ENCODE peak calls at places on chromosomes 5 and 9, in four cellular contexts. One of them, this sample, is unnamed.

GRCh38 chr5:88889165-88890069 is 6.4 kb upstream of the MEF2C start:
- DNase-seq in K562: no peak
- DNase-seq in GM12878: no peak
- DNase-seq in HepG2: no peak
- DNase-seq in this sample: no peak

GRCh38 chr5:134527156-134527960 is 1.9 kb downstream of the JADE2 start:
- DNase-seq in K562: peak; percentile 90
- DNase-seq in GM12878: no peak
- DNase-seq in HepG2: peak; percentile 66
- DNase-seq in this sample: peak; percentile 94

GRCh38 chr5:178249191-178249989 is 16.8 kb upstream of the PHYKPL start:
- DNase-seq in K562: no peak
- DNase-seq in GM12878: no peak
- DNase-seq in HepG2: no peak
- DNase-seq in this sample: no peak

GRCh38 chr5:36502608-36503007 is 103.8 kb upstream of the SLC1A3 start:
- DNase-seq in K562: no peak
- DNase-seq in GM12878: no peak
- DNase-seq in HepG2: no peak
- DNase-seq in this sample: no peak

GRCh38 chr9:570187-570586 is 271.3 kb upstream of the DMRT1 start:
- DNase-seq in K562: no peak
- DNase-seq in GM12878: no peak
- DNase-seq in HepG2: no peak
- DNase-seq in this sample: no peak

GRCh38 chr9:130731355-130731754 is 37.8 kb downstream of the EXOSC2 start:
- DNase-seq in K562: no peak
- DNase-seq in GM12878: no peak
- DNase-seq in HepG2: no peak
- DNase-seq in this sample: no peak

GRCh38 chr9:114745108-114745848 is 60.6 kb downstream of the TNFSF15 start:
- DNase-seq in K562: no peak
- DNase-seq in GM12878: no peak
- DNase-seq in HepG2: no peak
- DNase-seq in this sample: no peak

GRCh38 chr9:134130503-134131375 is 5.1 kb upstream of the WDR5 start:
- DNase-seq in K562: no peak
- DNase-seq in GM12878: no peak
- DNase-seq in HepG2: peak; percentile 35
- DNase-seq in this sample: no peak

GRCh38 chr9:114500583-114501292 is 4.5 kb downstream of the WHRN start:
- DNase-seq in K562: no peak
- DNase-seq in GM12878: no peak
- DNase-seq in HepG2: no peak
- DNase-seq in this sample: no peak

GRCh38 chr5:147464211-147464610 is 45.7 kb downstream of the DPYSL3 start:
- DNase-seq in K562: no peak
- DNase-seq in GM12878: no peak
- DNase-seq in HepG2: peak; percentile 11
- DNase-seq in this sample: peak; percentile 49

GRCh38 chr9:112554516-112554915 is 67.9 kb downstream of the KIAA1958 start:
- DNase-seq in K562: no peak
- DNase-seq in GM12878: no peak
- DNase-seq in HepG2: no peak
- DNase-seq in this sample: no peak

GRCh38 chr5:157253547-157253946 is 12.4 kb upstream of the CYFIP2 start:
- DNase-seq in K562: peak; percentile 66
- DNase-seq in GM12878: no peak
- DNase-seq in HepG2: peak; percentile 35
- DNase-seq in this sample: peak; percentile 45

GRCh38 chr9:84174486-84174885 is 166.1 kb downstream of the SLC28A3 start:
- DNase-seq in K562: no peak
- DNase-seq in GM12878: no peak
- DNase-seq in HepG2: no peak
- DNase-seq in this sample: no peak

GRCh38 chr5:141868541-141868940 is 9.7 kb downstream of the PCDH1 start:
- DNase-seq in K562: no peak
- DNase-seq in GM12878: no peak
- DNase-seq in HepG2: no peak
- DNase-seq in this sample: no peak
- TF ChIP-seq CHD4 in K562: no peak
- TF ChIP-seq CHD4 in GM12878: no peak
- TF ChIP-seq CHD4 in HepG2: no peak
- TF ChIP-seq CHD4 in this sample: no peak

GRCh38 chr9:38708759-38709158 is 11.2 kb downstream of the FAM240B start:
- DNase-seq in K562: no peak
- DNase-seq in GM12878: no peak
- DNase-seq in HepG2: no peak
- DNase-seq in this sample: no peak
- TF ChIP-seq CHD4 in K562: no peak
- TF ChIP-seq CHD4 in GM12878: no peak
- TF ChIP-seq CHD4 in HepG2: no peak
- TF ChIP-seq CHD4 in this sample: no peak

DNA sequence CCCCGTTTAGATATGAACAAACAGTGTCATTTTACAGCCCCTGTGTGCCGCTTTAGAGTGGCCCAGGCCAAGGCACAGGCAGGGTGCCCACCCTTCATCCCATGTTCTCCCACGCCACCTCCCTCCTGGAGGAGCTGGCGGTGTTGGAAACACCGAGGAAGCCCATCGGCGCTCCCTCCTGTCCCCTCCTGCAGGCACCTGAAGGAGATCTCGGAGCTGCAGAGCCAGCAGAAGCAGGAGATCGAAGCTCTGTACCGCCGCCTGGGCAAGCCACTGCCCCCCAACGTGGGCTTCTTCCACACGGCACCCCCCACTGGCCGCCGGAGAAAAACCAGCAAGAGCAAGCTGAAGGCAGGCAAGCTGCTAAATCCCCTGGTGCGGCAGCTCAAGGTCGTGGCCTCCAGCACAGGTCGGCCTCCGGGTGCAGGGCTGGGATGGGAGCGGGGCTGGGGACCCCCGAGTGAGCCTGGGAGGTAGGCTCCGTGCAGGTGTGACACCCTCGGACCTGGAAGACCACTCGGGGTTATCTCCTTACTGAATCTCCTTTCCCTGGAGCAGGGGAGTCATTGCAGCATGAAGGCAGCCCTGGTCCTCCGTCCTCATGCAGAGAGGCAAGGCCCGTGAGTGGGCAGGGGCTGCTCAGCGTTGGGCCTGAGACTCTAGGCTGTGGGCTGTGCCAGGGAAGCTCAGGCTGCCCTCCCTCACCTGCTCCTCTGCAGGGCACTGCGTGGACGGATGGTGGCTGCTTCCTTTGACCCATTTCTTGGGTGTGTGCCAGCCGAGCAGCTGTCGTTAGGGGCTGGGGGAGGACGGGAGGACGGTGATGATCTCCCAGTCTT is 113.9 kb downstream of the WNK2 start:
- DNase-seq in K562: no peak
- DNase-seq in GM12878: no peak
- DNase-seq in HepG2: no peak
- DNase-seq in this sample: no peak
- TF ChIP-seq CHD4 in K562: no peak
- TF ChIP-seq CHD4 in GM12878: no peak
- TF ChIP-seq CHD4 in HepG2: no peak
- TF ChIP-seq CHD4 in this sample: no peak

GRCh38 chr9:86577420-86578333 is 223.5 kb upstream of the TUT7 start:
- DNase-seq in K562: no peak
- DNase-seq in GM12878: no peak
- DNase-seq in HepG2: no peak
- DNase-seq in this sample: no peak

GRCh38 chr9:86575825-86576488 is 221.7 kb upstream of the TUT7 start:
- DNase-seq in K562: no peak
- DNase-seq in GM12878: no peak
- DNase-seq in HepG2: no peak
- DNase-seq in this sample: no peak

GRCh38 chr9:86578722-86579121 is 224.5 kb upstream of the TUT7 start:
- DNase-seq in K562: no peak
- DNase-seq in GM12878: no peak
- DNase-seq in HepG2: no peak
- DNase-seq in this sample: no peak

GRCh38 chr9:86585422-86586143 is 231.4 kb upstream of the TUT7 start:
- DNase-seq in K562: no peak
- DNase-seq in GM12878: no peak
- DNase-seq in HepG2: no peak
- DNase-seq in this sample: no peak

GRCh38 chr9:86580688-86581087 is 226.5 kb upstream of the TUT7 start:
- DNase-seq in K562: no peak
- DNase-seq in GM12878: no peak
- DNase-seq in HepG2: no peak
- DNase-seq in this sample: no peak
- TF ChIP-seq CHD4 in K562: no peak
- TF ChIP-seq CHD4 in GM12878: no peak
- TF ChIP-seq CHD4 in HepG2: no peak
- TF ChIP-seq CHD4 in this sample: no peak

GRCh38 chr5:73370076-73370475 is 78.5 kb downstream of the FOXD1 start:
- DNase-seq in K562: no peak
- DNase-seq in GM12878: no peak
- DNase-seq in HepG2: no peak
- DNase-seq in this sample: no peak
- TF ChIP-seq CHD4 in K562: no peak
- TF ChIP-seq CHD4 in GM12878: no peak
- TF ChIP-seq CHD4 in HepG2: no peak
- TF ChIP-seq CHD4 in this sample: no peak

GRCh38 chr5:179697993-179698934 is 503 bp upstream of the CANX start:
- DNase-seq in K562: peak; percentile 99
- DNase-seq in GM12878: peak; percentile 96
- DNase-seq in HepG2: peak; percentile 98
- DNase-seq in this sample: peak; percentile 99

GRCh38 chr5:179699640-179700298 is 1.0 kb downstream of the CANX start:
- DNase-seq in K562: peak; percentile 55
- DNase-seq in GM12878: no peak
- DNase-seq in HepG2: peak; percentile 57
- DNase-seq in this sample: peak; percentile 52

GRCh38 chr5:179698935-179699639 is at the start of gene CANX:
- DNase-seq in K562: no peak
- DNase-seq in GM12878: no peak
- DNase-seq in HepG2: no peak
- DNase-seq in this sample: peak; percentile 44

GRCh38 chr5:179697108-179697507 is 1.7 kb upstream of the CANX start:
- DNase-seq in K562: no peak
- DNase-seq in GM12878: no peak
- DNase-seq in HepG2: no peak
- DNase-seq in this sample: no peak

GRCh38 chr5:179700401-179700918 is 1.7 kb downstream of the CANX start:
- DNase-seq in K562: peak; percentile 77
- DNase-seq in GM12878: no peak
- DNase-seq in HepG2: peak; percentile 66
- DNase-seq in this sample: no peak
- TF ChIP-seq CHD4 in K562: no peak
- TF ChIP-seq CHD4 in GM12878: no peak
- TF ChIP-seq CHD4 in HepG2: no peak
- TF ChIP-seq CHD4 in this sample: no peak

DNA sequence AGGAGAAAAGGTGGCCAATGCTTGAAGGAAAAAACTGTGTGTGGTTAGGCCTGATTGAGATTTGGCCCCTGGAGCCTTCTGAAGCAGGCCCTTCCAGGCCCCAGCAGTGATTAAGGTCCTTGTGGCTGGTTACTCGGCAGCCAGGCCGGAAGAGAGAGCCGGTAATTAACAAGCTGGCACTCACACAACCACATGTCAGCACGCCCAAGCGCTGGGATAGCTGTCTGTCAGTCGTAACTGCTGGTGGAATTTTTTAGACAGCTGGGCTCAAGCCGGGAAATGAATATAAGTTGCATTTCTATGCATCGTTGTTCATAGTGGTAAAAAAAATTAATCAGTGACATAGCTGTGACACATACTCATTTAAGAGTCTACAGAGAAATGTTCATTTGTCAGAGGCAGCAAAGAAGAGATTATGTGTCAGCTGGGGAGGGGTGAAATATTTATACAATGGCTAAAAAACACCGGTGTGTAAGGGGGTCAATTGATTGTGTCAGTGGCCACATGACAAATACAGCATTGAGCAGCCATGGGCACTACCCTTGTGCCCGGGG is 13.7 kb upstream of the ARAP3 start:
- DNase-seq in K562: no peak
- DNase-seq in GM12878: no peak
- DNase-seq in HepG2: no peak
- DNase-seq in this sample: no peak
- TF ChIP-seq CHD4 in K562: no peak
- TF ChIP-seq CHD4 in GM12878: no peak
- TF ChIP-seq CHD4 in HepG2: no peak
- TF ChIP-seq CHD4 in this sample: no peak

GRCh38 chr5:95899848-95900247 is 61.8 kb downstream of the ELL2 start:
- DNase-seq in K562: no peak
- DNase-seq in GM12878: no peak
- DNase-seq in HepG2: no peak
- DNase-seq in this sample: no peak

GRCh38 chr5:95903838-95904237 is 57.8 kb downstream of the ELL2 start:
- DNase-seq in K562: no peak
- DNase-seq in GM12878: no peak
- DNase-seq in HepG2: no peak
- DNase-seq in this sample: no peak

GRCh38 chr5:95900383-95900958 is 61.2 kb downstream of the ELL2 start:
- DNase-seq in K562: no peak
- DNase-seq in GM12878: no peak
- DNase-seq in HepG2: no peak
- DNase-seq in this sample: no peak

GRCh38 chr5:95904827-95905226 is 56.8 kb downstream of the ELL2 start:
- DNase-seq in K562: no peak
- DNase-seq in GM12878: no peak
- DNase-seq in HepG2: no peak
- DNase-seq in this sample: no peak

GRCh38 chr5:95901676-95902646 is 59.7 kb downstream of the ELL2 start:
- DNase-seq in K562: no peak
- DNase-seq in GM12878: no peak
- DNase-seq in HepG2: no peak
- DNase-seq in this sample: peak; percentile 58
- TF ChIP-seq CHD4 in K562: no peak
- TF ChIP-seq CHD4 in GM12878: no peak
- TF ChIP-seq CHD4 in HepG2: no peak
- TF ChIP-seq CHD4 in this sample: no peak

GRCh38 chr5:151094054-151094858 is 13.4 kb upstream of the TNIP1 start:
- DNase-seq in K562: no peak
- DNase-seq in GM12878: no peak
- DNase-seq in HepG2: no peak
- DNase-seq in this sample: peak; percentile 43
- TF ChIP-seq CHD4 in K562: no peak
- TF ChIP-seq CHD4 in GM12878: no peak
- TF ChIP-seq CHD4 in HepG2: no peak
- TF ChIP-seq CHD4 in this sample: no peak